ENCODE peak calls at places on chromosomes 16 and 17, in six cellular contexts. X is osteoblast, E is PC-3, D is hepatocyte, C is GM13977, T is spleen. N is an unnamed sample.

GRCh38 chr17:850828-851759 is 68.9 kb downstream of the MRM3 start:
- DNase-seq in X (peak), C (no peak), D (no peak), E (no peak), T (no peak), N (no peak)

GRCh38 chr16:6193718-6194117 is 1096.1 kb upstream of the EEF2KMT start:
- DNase-seq in X (no peak), E (peak), D (peak), T (no peak), C (no peak), N (no peak)

GRCh38 chr16:1014221-1014620 is 32.7 kb downstream of the SOX8 start:
- DNase-seq in D (no peak), C (no peak), E (no peak), X (no peak), T (no peak), N (no peak)

GRCh38 chr16:1548234-1548633 is 14.8 kb downstream of the TMEM204 start:
- DNase-seq in E (peak), X (peak), C (no peak), T (no peak), D (no peak), N (no peak)

GRCh38 chr16:77331802-77332586 is 102.8 kb downstream of the ADAMTS18 start:
- DNase-seq in C (no peak), E (no peak), D (no peak), T (no peak), X (no peak), N (no peak)

GRCh38 chr17:32569171-32570080 is 82.6 kb downstream of the CDK5R1 start:
- DNase-seq in D (no peak), T (no peak), X (peak), E (peak), C (peak), N (no peak)

GRCh38 chr16:47058295-47059086 is 85.0 kb upstream of the DNAJA2 start:
- DNase-seq in T (peak), C (no peak), D (peak), X (peak), E (no peak), N (no peak)

GRCh38 chr16:4984174-4985000 is 26.3 kb downstream of the SEC14L5 start:
- DNase-seq in C (no peak), E (no peak), D (no peak), T (no peak), X (peak), N (no peak)

GRCh38 chr17:72725432-72726068 is 366.9 kb downstream of the SLC39A11 start:
- DNase-seq in E (peak), D (peak), T (peak), X (no peak), C (peak), N (peak)

GRCh38 chr17:6195123-6195522 is 124.9 kb downstream of the WSCD1 start:
- DNase-seq in C (no peak), E (no peak), X (no peak), D (no peak), T (peak), N (no peak)

GRCh38 chr16:47664653-47665325 is 203.7 kb downstream of the PHKB start:
- DNase-seq in T (no peak), E (peak), X (no peak), C (no peak), D (peak), N (no peak)

GRCh38 chr17:40179923-40180659 is 2.8 kb downstream of the RAPGEFL1 start:
- DNase-seq in E (no peak), D (no peak), T (no peak), C (no peak), X (peak), N (peak)

GRCh38 chr17:77786090-77786489 is 172.4 kb upstream of the TNRC6C start:
- DNase-seq in C (no peak), E (no peak), T (no peak), X (peak), D (no peak), N (no peak)

GRCh38 chr17:357634-358033 is 5.0 kb upstream of the RPH3AL start:
- DNase-seq in X (peak), E (no peak), T (peak), C (no peak), D (no peak), N (no peak)

GRCh38 chr17:27882162-27882840 is 10.9 kb downstream of the LYRM9 start:
- DNase-seq in E (no peak), T (no peak), X (no peak), C (no peak), D (no peak), N (no peak)

GRCh38 chr17:66947311-66947710 is 17.2 kb upstream of the CACNG4 start:
- DNase-seq in C (no peak), E (no peak), X (peak), T (peak), D (no peak), N (no peak)

GRCh38 chr16:2091722-2092620 is 43.7 kb downstream of the PKD1 start:
- DNase-seq in X (no peak), C (no peak), T (no peak), E (no peak), D (peak), N (peak)

GRCh38 chr16:10965440-10966039 is 21.2 kb downstream of the CLEC16A start:
- DNase-seq in D (no peak), E (no peak), C (peak), T (no peak), X (no peak), N (no peak)

GRCh38 chr17:61726977-61727376 is 136.0 kb upstream of the NACA2 start:
- DNase-seq in X (no peak), E (no peak), D (no peak), C (no peak), T (no peak), N (no peak)

GRCh38 chr17:67095803-67096202 is 51.4 kb downstream of the CACNG1 start:
- DNase-seq in X (no peak), D (no peak), C (no peak), T (no peak), E (peak), N (no peak)

GRCh38 chr17:75927286-75927922 is 13.4 kb downstream of the FBF1 start:
- DNase-seq in X (peak), C (peak), E (no peak), D (no peak), T (no peak), N (peak)

GRCh38 chr16:10504404-10504885 is 76.0 kb downstream of the EMP2 start:
- DNase-seq in C (no peak), E (no peak), X (no peak), T (no peak), D (no peak), N (peak)

GRCh38 chr16:30721167-30721566 is 22.2 kb downstream of the SRCAP start:
- DNase-seq in X (peak), T (no peak), E (no peak), C (no peak), D (no peak), N (no peak)

GRCh38 chr16:12321363-12321762 is 344.8 kb downstream of the SNX29 start:
- DNase-seq in T (no peak), X (no peak), E (no peak), D (no peak), C (no peak), N (no peak)

GRCh38 chr17:70597774-70598173 is 428.4 kb downstream of the KCNJ2 start:
- DNase-seq in E (no peak), D (no peak), C (no peak), X (no peak), T (no peak), N (no peak)

GRCh38 chr17:6969323-6969726 is 26.5 kb upstream of the ALOX12 start:
- DNase-seq in E (peak), T (no peak), X (no peak), C (no peak), D (no peak), N (no peak)

GRCh38 chr17:14311186-14311705 is 10.4 kb downstream of the HS3ST3B1 start:
- DNase-seq in D (no peak), C (no peak), X (no peak), E (no peak), T (no peak), N (no peak)

GRCh38 chr17:29358421-29358820 is 31.7 kb upstream of the TAOK1 start:
- DNase-seq in T (no peak), D (no peak), C (no peak), X (no peak), E (no peak), N (no peak)

GRCh38 chr16:85819245-85819644 is 19.8 kb downstream of the COX4I1 start:
- DNase-seq in T (peak), X (peak), C (peak), D (peak), E (peak), N (peak)

GRCh38 chr17:47862621-47863440 is 11.9 kb upstream of the SP6 start:
- DNase-seq in T (no peak), X (peak), C (no peak), E (peak), D (no peak), N (no peak)

GRCh38 chr16:46962629-46963028 is 10.8 kb downstream of the DNAJA2 start:
- DNase-seq in C (no peak), E (no peak), T (no peak), X (peak), D (no peak), N (no peak)

GRCh38 chr16:86088287-86088686 is 189.3 kb downstream of the IRF8 start:
- DNase-seq in X (no peak), D (no peak), T (no peak), C (no peak), E (no peak), N (no peak)

GRCh38 chr16:67170948-67171649 is 761 bp downstream of the NOL3 start:
- DNase-seq in T (no peak), D (no peak), X (no peak), E (no peak), C (no peak), N (no peak)

GRCh38 chr17:10668771-10669170 is 11.7 kb upstream of the MYH3 start:
- DNase-seq in D (peak), E (peak), C (no peak), X (peak), T (no peak), N (no peak)

GRCh38 chr17:31522987-31523495 is 131.6 kb downstream of the RAB11FIP4 start:
- DNase-seq in C (no peak), X (peak), T (peak), E (no peak), D (no peak), N (no peak)

GRCh38 chr17:31522284-31522931 is 130.9 kb downstream of the RAB11FIP4 start:
- DNase-seq in D (no peak), T (peak), E (no peak), X (peak), C (no peak), N (no peak)

GRCh38 chr17:31523862-31524730 is 132.6 kb downstream of the RAB11FIP4 start:
- DNase-seq in E (no peak), C (no peak), D (no peak), T (peak), X (peak), N (no peak)

GRCh38 chr17:31518478-31518877 is 127.0 kb downstream of the RAB11FIP4 start:
- DNase-seq in C (no peak), D (no peak), X (no peak), T (peak), E (no peak), N (no peak)

DNA sequence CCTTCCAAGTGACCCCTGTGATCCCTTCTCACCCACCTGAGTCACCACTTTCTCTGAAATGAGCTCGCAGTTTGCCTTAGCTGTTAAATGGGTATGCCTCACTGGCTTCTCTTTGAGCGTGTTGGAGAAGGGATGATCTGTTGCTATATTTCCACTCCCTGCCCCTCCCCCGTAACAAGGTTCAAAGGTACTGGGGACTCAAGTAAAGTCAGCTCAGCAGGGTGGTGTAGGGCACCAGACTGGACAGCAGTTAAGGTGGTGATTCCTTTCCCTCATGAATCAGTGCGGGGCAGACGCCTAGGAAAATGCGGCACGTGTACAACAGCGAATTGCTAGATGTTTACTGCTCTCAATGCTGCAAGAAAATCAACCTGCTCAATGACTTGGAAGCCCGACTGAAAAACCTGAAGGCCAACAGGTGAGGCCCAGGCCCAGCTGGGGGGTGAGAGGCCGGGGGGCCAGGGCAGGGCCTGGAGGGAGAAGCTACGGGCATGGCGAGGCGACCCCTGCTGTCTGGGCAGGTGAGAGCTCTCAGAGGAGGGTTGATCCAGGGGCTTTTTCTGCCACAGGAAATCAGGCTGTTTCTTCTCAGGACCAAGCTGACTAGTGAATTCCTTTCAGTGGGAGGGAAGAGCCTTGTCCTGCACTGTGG is 130.3 kb downstream of the RAB11FIP4 start:
- DNase-seq in T (peak), X (peak), E (no peak), C (no peak), D (no peak), N (no peak)
- TF ChIP-seq CTCF in T (no peak), X (no peak), E (no peak), C (no peak), D (no peak), N (no peak)

DNA sequence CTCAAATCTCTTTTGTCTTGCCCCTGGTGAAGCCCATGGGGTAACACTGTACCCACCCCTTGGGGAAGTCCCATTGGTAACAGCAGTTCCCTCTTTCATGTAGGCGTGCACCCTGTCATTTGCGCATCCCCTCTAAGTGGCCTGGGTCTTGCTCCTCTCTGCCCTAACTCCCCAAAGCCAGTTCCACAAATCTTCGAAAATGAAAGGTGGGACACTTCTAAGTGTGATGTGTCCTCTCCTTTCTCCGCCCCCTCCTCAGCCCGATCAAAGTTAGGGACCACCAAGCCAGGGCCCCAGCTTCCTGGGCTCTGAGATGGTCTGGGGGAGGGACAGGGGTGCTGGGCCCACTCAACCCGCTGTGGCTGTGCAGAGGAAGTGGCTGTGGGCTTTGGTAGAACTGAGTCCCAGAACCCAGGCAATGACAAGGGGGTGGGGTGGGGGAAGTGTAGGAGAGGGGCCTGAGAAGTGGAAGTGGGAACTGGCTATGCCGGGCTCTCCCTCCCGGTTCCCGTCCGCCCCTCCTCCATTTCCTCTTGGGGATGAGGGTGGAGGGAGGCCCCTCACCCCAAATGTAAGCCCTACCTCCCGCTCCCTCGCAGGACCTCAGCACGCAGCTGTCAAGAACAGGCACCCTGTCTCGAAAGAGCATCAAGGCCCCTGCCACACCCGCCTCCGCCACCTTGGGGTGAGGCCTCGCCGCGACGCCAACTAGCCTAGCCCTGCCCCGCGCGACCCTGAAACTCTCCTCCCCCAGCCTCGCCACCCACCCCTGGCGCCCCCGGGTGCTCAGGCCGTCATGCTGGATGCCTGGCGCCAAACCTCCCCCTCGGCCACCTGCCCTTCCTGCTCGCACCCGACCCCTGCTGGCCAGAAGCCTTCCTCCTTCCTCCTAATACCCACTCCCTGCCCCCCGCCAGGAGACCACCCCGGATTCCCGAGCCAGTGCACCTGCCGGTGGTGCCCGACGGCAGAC is 8.7 kb downstream of the ABI3 start:
- DNase-seq in D (no peak), C (peak), E (no peak), X (peak), T (peak), N (peak)
- TF ChIP-seq CTCF in D (no peak), C (peak), E (peak), X (peak), T (peak), N (peak)

GRCh38 chr17:36008998-36009665 is 7.8 kb upstream of the CCL15 start:
- DNase-seq in D (no peak), T (no peak), C (no peak), E (peak), X (peak), N (no peak)
- TF ChIP-seq CTCF in D (peak), T (peak), C (peak), E (peak), X (peak), N (peak)

DNA sequence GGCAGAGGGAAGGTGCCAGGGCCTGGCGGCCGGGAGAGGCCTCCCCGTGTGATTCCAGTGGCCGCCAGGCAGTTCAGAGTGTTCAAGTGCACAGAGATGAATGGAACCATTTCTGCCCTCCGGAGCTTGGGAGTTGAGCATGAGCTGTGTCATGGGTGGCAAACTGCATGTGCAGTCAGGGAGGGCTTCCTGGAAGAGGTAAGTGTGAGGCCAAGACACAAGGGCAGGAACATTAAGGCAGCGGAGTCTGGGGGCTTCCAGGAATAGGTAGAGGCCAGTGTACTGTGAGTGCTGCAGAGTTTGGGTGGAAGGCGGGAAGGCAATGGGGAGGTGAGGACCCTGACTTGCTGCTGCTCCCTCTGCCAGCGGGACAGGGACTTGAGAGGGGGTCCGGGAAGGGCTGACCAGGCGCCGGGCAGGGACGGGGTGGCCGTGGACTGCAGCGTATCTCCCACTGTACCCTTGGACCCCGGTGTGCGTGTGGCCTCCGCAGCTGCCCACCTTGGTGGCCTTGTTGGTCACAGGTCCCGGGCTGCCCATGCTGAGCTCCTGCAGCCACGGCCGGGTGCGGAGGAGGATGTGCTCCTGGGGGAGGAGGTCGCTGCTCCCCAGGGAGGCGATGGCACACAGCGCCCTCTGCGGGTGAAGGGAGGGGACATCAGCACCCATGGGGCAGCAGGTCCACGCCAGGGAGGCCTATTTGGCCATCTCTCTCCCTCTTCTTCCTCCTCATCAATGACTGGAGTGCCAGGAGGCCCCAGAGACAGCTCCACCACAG is 7.5 kb upstream of the CEP131 start:
- DNase-seq in C (peak), X (peak), E (no peak), T (no peak), D (no peak), N (no peak)
- TF ChIP-seq CTCF in C (peak), X (no peak), E (peak), T (peak), D (no peak), N (peak)

GRCh38 chr17:15999141-15999973 is at the start of the genes TTC19 and ZSWIM7:
- DNase-seq in E (peak), D (peak), X (peak), C (peak), T (peak), N (peak)
- TF ChIP-seq CTCF in E (no peak), D (no peak), X (no peak), C (peak), T (peak), N (no peak)

GRCh38 chr17:17784599-17785264 is 52.1 kb downstream of the SREBF1 start:
- DNase-seq in D (no peak), T (no peak), E (peak), X (no peak), C (no peak), N (peak)
- TF ChIP-seq CTCF in D (no peak), T (no peak), E (peak), X (no peak), C (no peak), N (no peak)

GRCh38 chr16:83925095-83925905 is 26.4 kb downstream of the MLYCD start:
- DNase-seq in X (peak), C (no peak), D (no peak), E (no peak), T (peak), N (no peak)

GRCh38 chr16:83928341-83929055 is 24.5 kb upstream of the OSGIN1 start:
- DNase-seq in C (no peak), E (peak), D (peak), X (peak), T (no peak), N (no peak)

GRCh38 chr16:83924686-83925085 is 25.8 kb downstream of the MLYCD start:
- DNase-seq in E (no peak), T (peak), C (no peak), D (no peak), X (peak), N (no peak)

GRCh38 chr16:83925957-83926725 is 26.9 kb upstream of the OSGIN1 start:
- DNase-seq in T (no peak), C (no peak), E (no peak), D (no peak), X (peak), N (no peak)

GRCh38 chr16:83926726-83927397 is 26.2 kb upstream of the OSGIN1 start:
- DNase-seq in X (peak), E (peak), C (peak), D (peak), T (peak), N (peak)
- TF ChIP-seq CTCF in X (peak), E (peak), C (peak), D (peak), T (peak), N (peak)

N was measured in Calu3.